ENCODE peak calls at places on chromosomes 3 and 15, in five cellular contexts. F is Peyer's patch, W is mesothelial cell of epicardium, A is astrocyte of the spinal cord, S is uterus. N is an unnamed sample.

GRCh38 chr3:141940204-141940776 is 63.8 kb downstream of the ATP1B3 start:
- DNase-seq in F (no peak), W (peak; percentile 79), S (no peak), A (peak; percentile 63), N (no peak)

GRCh38 chr15:90664650-90665287 is 52.4 kb upstream of the BLM start:
- DNase-seq in A (peak; percentile 41), F (peak; percentile 19), W (no peak), S (peak; percentile 55), N (no peak)

GRCh38 chr3:185024966-185025365 is 127.9 kb downstream of the C3orf70 start:
- DNase-seq in W (no peak), F (no peak), S (no peak), A (no peak), N (no peak)

GRCh38 chr15:29815705-29816042 is 6.6 kb downstream of the TJP1 start:
- DNase-seq in W (no peak), S (no peak), A (no peak), F (no peak), N (no peak)

GRCh38 chr3:67650084-67650483 is 4.3 kb downstream of the SUCLG2 start:
- DNase-seq in W (no peak), S (no peak), F (no peak), A (no peak), N (no peak)

GRCh38 chr15:32743411-32744145 is 25.8 kb downstream of the GREM1 start:
- DNase-seq in S (no peak), A (no peak), W (no peak), F (no peak), N (no peak)

GRCh38 chr3:48301814-48302194 is 31.7 kb downstream of the SPINK8 start:
- DNase-seq in S (no peak), A (no peak), F (no peak), W (no peak), N (no peak)

GRCh38 chr3:49619649-49620048 is 54.5 kb upstream of the APEH start:
- DNase-seq in F (no peak), S (no peak), W (no peak), A (no peak), N (no peak)

GRCh38 chr3:131526801-131527347 is 24.1 kb upstream of the MRPL3 start:
- DNase-seq in A (peak; percentile 55), W (peak; percentile 50), S (no peak), F (no peak), N (no peak)

DNA sequence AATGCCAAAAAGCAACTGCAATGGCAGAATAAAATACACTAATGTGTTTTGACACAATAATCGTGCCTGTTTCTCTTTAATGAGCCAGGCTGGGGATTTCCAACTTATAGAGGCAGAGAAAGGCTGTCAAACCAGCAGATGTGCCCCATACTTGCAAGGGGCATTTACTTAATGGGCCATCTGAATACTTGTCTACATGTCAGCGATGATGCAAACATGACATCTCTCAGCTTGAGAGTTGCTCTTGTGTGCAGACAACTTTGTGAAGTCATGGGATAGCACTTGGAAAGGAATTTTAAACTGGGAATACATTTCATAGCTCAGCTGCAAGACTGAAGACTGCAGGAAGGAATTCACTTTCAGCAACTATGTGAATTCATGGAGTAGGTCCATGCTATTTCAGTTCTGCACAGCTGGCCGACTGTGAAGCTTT is 127.4 kb upstream of the ADAMTS9 start:
- DNase-seq in S (peak; percentile 23), W (no peak), F (no peak), A (peak; percentile 4), N (no peak)
- TF ChIP-seq CTCF in S (no peak), W (no peak), F (no peak), A (no peak), N (no peak)

DNA sequence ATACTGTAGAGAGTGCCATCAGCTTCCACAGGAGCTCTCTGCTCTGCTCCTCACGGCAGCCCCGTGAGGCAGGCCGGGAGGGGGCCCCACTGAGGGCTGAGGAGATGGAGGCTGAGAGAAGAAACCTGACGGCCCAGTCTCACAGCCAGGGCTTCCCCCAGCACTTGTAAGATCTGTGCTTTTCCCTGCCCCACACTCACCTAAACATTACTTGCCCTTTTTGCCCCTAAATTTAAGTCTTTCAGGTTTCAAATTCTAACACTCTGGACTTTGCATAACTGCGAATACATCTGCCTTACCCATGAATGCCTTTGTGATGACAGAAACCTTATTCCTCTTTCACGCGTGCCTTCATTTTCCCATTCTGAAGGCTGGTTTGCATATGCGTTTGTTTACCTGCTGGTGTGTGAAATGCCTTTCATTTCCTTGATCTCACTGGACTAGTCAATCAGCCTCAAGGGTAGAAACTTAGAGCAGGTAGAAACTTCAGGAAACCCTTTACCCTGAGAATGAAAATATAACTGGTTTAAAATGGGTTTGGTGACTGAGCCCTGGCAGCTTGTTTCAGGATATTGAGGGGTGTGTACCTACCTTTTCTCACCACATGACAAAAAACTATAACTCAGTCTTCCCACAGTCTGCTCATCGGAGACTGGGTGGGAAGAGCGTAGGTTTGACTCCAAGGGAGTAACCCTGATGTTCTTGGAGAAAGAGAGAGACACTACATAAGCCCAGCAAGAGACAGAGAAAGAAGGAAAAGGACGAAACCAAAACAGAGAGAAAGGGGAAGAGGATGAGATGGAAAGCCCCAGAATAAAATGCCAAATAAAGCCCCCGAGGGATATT is 20.1 kb downstream of the SLC12A8 start:
- DNase-seq in W (no peak), S (no peak), A (no peak), F (no peak), N (no peak)
- TF ChIP-seq CTCF in W (no peak), S (no peak), A (peak; percentile 13), F (no peak), N (no peak)

GRCh38 chr3:151165221-151165620 is 37.8 kb downstream of the GPR171 start:
- DNase-seq in A (no peak), F (no peak), W (no peak), S (no peak), N (no peak)

GRCh38 chr3:151168269-151169094 is 34.5 kb downstream of the GPR171 start:
- DNase-seq in A (peak; percentile 55), F (peak; percentile 81), S (peak; percentile 54), W (peak; percentile 74), N (peak; percentile 86)

GRCh38 chr3:151169700-151170224 is 33.3 kb downstream of the GPR171 start:
- DNase-seq in W (no peak), A (no peak), F (peak; percentile 40), S (no peak), N (no peak)

GRCh38 chr3:151169262-151169661 is 33.8 kb downstream of the GPR171 start:
- DNase-seq in A (no peak), S (no peak), F (no peak), W (no peak), N (no peak)

DNA sequence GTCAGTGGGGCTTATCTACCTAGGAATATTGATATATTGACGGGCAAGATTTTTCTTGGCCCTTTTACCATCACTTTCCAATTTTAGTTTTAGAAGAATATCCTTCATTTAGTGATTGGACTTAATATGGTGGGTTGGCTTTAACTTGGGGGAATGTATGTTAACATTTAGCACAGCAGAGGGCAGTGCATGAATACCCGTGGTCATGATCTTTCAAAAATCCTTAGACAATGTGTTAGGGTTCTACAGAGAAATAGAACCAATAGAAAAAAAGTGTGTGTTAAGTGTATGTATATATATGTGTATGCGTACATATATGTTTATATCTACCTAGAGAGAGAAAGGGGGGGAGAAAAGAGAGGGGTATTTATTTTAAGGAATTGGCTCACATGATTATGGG is 36.9 kb downstream of the GPR171 start:
- DNase-seq in F (no peak), W (no peak), S (no peak), A (no peak), N (no peak)
- TF ChIP-seq CTCF in F (no peak), W (no peak), S (no peak), A (peak; percentile 22), N (peak; percentile 23)

GRCh38 chr3:52146811-52147210 is 7.4 kb downstream of the POC1A start:
- DNase-seq in F (no peak), S (no peak), W (no peak), A (no peak), N (no peak)
- TF ChIP-seq CTCF in F (no peak), S (no peak), W (no peak), A (no peak), N (no peak)

GRCh38 chr3:188353409-188353808 is 199.5 kb downstream of the LPP start:
- DNase-seq in W (no peak), A (no peak), F (no peak), S (no peak), N (no peak)
- TF ChIP-seq CTCF in W (no peak), A (no peak), F (no peak), S (no peak), N (no peak)

N was measured in CD4-positive, alpha-beta T cell.